ENCODE peak calls at places on chromosomes 2 and 18, in eight cellular contexts. E is astrocyte of the cerebellum, G is OCI-LY7, Y is upper lobe of left lung, L is HCT116, D is uterus, M is spleen, X is GM23338. C is an unnamed sample.

GRCh38 chr2:129281761-129282160 is 697.7 kb upstream of the RAB6C start:
- DNase-seq in X (no peak), G (no peak), Y (no peak), M (no peak), L (no peak), D (no peak), E (no peak), C (no peak)

GRCh38 chr2:73215254-73215653 is 1.2 kb downstream of the SMYD5 start:
- DNase-seq in G (no peak), E (no peak), X (no peak), L (no peak), M (no peak), Y (no peak), D (no peak), C (no peak)

GRCh38 chr2:43265006-43265770 is 38.8 kb upstream of the ZFP36L2 start:
- DNase-seq in X (no peak), D (peak), E (peak), Y (peak), L (no peak), M (no peak), G (no peak), C (no peak)

GRCh38 chr2:195563857-195564512 is 93.0 kb upstream of the SLC39A10 start:
- DNase-seq in E (no peak), M (peak), L (no peak), D (no peak), X (no peak), G (no peak), Y (no peak), C (no peak)

GRCh38 chr2:238974510-238975166 is 126.8 kb downstream of the TWIST2 start:
- DNase-seq in X (peak), D (peak), E (peak), G (no peak), Y (no peak), M (no peak), L (peak), C (no peak)

GRCh38 chr2:217611626-217612127 is 391.1 kb downstream of the TNS1 start:
- DNase-seq in Y (no peak), G (no peak), X (no peak), L (no peak), D (no peak), M (no peak), E (no peak), C (no peak)

GRCh38 chr18:71047882-71048281 is 759.0 kb downstream of the SOCS6 start:
- DNase-seq in Y (no peak), G (no peak), D (no peak), M (no peak), X (no peak), L (no peak), E (no peak), C (no peak)

GRCh38 chr2:98487806-98488189 is 43.1 kb downstream of the INPP4A start:
- DNase-seq in M (peak), Y (no peak), X (peak), D (no peak), E (no peak), L (peak), G (peak), C (no peak)

GRCh38 chr2:237092920-237093781 is 7.5 kb downstream of the COPS8 start:
- DNase-seq in Y (no peak), E (peak), M (no peak), L (peak), X (peak), G (peak), D (peak), C (no peak)
- TF ChIP-seq CTCF in Y (no peak), E (peak), M (no peak), L (peak), X (peak), G (peak), D (peak), C (peak)

GRCh38 chr2:100817388-100817985 is 2.5 kb upstream of the NPAS2 start:
- DNase-seq in L (no peak), Y (no peak), E (no peak), D (no peak), X (no peak), G (no peak), M (no peak), C (no peak)

GRCh38 chr2:100818003-100818605 is 1.8 kb upstream of the NPAS2 start:
- DNase-seq in Y (no peak), X (no peak), G (no peak), E (no peak), M (no peak), L (peak), D (no peak), C (no peak)

GRCh38 chr2:100819365-100820345 is at the start of gene NPAS2:
- DNase-seq in Y (peak), D (peak), G (no peak), X (peak), M (no peak), E (no peak), L (no peak), C (no peak)

GRCh38 chr2:100820346-100821254 is 661 bp downstream of the NPAS2 start:
- DNase-seq in L (no peak), D (peak), X (peak), M (no peak), G (no peak), Y (peak), E (no peak), C (no peak)

GRCh38 chr2:100818606-100819364 is 1.2 kb upstream of the NPAS2 start:
- DNase-seq in Y (peak), D (peak), L (peak), E (peak), M (no peak), X (peak), G (no peak), C (peak)
- TF ChIP-seq CTCF in Y (no peak), D (no peak), L (peak), E (peak), M (no peak), X (peak), G (no peak), C (peak)

DNA sequence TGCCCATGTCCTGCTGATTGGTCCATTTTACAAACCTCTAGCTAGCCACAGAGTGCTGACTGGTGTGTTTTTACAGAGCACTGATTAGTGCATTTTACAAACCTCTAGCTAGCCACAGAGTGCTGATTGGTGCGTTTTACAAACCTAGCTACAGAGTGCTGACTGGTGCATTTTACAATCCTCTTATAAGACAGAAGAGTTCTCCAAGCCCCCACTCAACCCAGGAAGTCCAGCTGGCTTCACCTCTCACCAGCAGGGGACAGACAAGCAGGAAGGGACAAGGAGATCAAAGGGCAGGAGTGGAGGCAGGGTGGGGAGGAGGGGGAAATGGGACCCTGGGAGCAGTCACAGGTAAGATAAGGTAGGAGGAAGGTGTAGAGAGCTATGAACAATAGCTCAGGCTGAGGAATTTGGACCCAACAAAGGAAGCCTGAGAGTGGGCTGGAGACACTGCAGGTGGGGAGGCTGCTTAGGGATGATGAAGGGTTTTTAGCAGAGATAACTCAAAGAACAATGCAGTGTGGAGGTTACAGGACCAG is 37.1 kb downstream of the SH2D6 start:
- DNase-seq in E (no peak), L (no peak), D (no peak), Y (no peak), M (peak), G (no peak), X (peak), C (no peak)
- TF ChIP-seq CTCF in E (no peak), L (no peak), D (no peak), Y (no peak), M (no peak), G (no peak), X (peak), C (no peak)

DNA sequence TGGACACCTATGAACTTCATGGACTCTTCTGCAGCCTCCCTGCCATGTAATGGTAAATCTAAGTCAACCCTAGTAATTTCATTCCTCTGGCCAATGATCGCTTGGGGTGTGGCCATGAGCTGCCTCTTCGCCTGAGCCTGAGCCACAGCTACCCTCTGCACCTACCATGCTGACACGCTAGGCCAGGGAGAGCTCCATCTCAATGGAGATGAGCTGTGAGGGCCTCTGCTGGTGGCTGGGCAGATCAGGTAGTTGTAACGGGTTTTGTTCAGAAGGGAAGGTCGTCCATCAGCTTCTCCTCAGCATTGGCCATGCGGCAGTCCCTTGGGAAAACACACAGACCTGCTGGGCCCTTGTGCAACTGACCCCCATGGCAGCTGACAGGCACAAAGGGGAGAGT is 24.4 kb downstream of the MPHOSPH10 start:
- DNase-seq in M (no peak), D (no peak), E (no peak), G (peak), Y (no peak), X (peak), L (peak), C (no peak)
- TF ChIP-seq CTCF in M (no peak), D (no peak), E (no peak), G (peak), Y (no peak), X (peak), L (peak), C (no peak)

DNA sequence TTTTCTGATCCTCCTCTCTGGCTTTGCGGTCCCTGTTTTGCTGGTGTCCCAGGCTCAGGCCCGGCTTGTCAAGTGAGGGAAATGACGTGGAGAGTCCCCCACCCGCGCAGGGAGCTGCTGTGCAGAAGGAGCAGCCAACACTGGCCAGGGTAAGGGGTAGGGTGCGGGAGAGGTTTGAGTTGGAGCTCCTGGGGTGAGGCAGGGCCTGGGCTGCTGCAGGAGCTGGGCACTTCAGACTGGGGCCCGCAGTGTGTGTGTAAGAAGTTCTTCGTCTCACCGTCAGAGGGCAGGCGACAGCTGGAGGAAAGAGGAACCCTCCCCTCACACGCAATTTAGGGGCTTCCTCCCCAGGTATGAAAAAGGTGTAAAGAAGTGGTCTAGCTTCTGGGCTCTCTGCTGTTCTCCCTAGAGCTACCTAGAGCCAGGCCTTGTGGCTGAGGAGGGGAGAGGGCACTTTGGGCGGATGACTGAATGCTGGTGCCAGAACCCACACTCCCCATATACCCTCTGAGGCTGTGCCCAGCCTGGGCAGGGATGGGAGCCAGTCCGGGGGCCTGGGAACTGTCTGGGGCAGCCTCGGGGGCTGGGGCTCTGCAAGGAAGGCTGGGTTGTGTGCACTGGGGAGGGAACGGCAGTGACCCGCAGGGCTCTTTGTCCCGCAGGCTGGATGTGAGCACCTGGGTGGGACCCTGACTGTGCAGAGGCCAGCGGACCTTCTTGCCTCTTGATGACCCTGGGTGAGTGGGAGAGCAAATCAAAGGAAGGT is 11.8 kb downstream of the CELF4 start:
- DNase-seq in Y (peak), X (peak), M (peak), L (no peak), D (no peak), G (no peak), E (no peak), C (no peak)
- TF ChIP-seq CTCF in Y (no peak), X (peak), M (no peak), L (no peak), D (no peak), G (no peak), E (peak), C (peak)

DNA sequence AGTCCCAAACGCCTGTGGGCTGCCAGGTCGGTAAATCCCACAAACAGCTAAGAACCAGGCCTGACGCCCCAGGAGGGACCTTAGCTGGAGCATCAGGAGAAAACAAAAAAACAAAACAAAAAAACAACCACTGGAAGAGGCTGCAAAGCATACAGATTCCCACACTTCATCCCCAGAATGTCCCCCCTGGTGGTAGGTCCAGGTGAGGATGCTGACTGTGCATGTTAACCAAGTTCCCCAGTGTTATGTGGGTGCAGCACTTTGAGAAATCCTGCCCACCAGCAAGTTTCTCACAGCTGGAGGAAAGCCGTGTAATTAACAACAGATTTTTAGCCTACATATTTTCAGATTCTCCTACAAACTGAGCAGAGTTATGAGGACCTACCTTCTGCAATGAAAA is 15.1 kb downstream of the ST3GAL5 start:
- DNase-seq in E (no peak), G (no peak), L (no peak), M (no peak), X (peak), D (no peak), Y (no peak), C (no peak)
- TF ChIP-seq CTCF in E (peak), G (peak), L (peak), M (no peak), X (peak), D (no peak), Y (no peak), C (peak)

GRCh38 chr18:36186461-36187137 is 698 bp upstream of the MOCOS start:
- DNase-seq in L (no peak), D (peak), E (no peak), G (no peak), Y (peak), M (peak), X (peak), C (peak)

GRCh38 chr18:36185901-36186460 is 1.3 kb upstream of the MOCOS start:
- DNase-seq in X (no peak), L (no peak), M (peak), E (no peak), Y (peak), D (no peak), G (no peak), C (peak)

GRCh38 chr18:36187826-36188721 is 777 bp downstream of the MOCOS start:
- DNase-seq in G (no peak), Y (peak), D (peak), X (peak), E (no peak), M (peak), L (peak), C (peak)

GRCh38 chr18:36188912-36189311 is 1.6 kb downstream of the MOCOS start:
- DNase-seq in X (peak), M (no peak), D (no peak), E (no peak), L (no peak), Y (no peak), G (no peak), C (no peak)

DNA sequence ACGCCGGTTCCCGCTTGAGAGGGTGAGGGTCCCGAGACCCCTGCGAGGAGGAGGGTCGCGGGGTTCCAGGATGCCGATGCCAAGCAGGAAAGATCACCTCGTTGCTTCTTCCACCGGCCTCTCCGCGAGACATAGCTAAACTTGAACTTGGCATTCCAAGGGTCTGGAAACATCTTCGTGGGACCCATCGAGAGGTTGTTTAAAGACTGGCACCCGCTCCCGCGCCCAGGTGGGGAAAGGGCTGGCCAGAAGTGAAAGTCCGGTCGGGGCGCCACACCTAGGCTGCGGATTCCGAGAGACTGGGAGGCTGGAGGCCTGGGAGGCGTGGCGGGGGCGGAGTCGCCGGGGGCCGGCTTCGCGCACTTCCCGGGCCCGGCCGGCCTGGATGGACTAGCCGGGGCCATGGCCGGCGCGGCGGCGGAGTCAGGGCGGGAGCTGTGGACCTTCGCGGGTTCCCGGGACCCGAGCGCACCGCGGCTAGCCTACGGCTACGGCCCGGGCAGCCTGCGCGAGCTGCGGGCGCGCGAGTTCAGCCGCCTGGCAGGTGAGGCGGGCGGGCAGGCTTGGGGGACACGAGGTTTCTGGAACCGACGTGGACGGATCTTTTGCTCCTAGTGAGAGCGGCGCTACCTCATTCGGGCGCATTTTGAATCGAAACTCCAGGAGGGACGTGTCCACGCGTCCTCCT is at the start of gene MOCOS:
- DNase-seq in L (peak), D (peak), G (no peak), X (peak), Y (peak), M (peak), E (no peak), C (peak)
- TF ChIP-seq CTCF in L (no peak), D (no peak), G (no peak), X (no peak), Y (no peak), M (no peak), E (peak), C (no peak)

GRCh38 chr2:212537311-212538155 is 1.1 kb downstream of the ERBB4 start:
- DNase-seq in G (no peak), L (no peak), D (no peak), X (peak), M (peak), Y (peak), E (no peak), C (no peak)

GRCh38 chr2:212538156-212539144 is at the start of gene ERBB4:
- DNase-seq in G (no peak), E (no peak), Y (peak), D (no peak), X (peak), L (no peak), M (peak), C (no peak)

GRCh38 chr2:212539145-212539880 is 711 bp upstream of the ERBB4 start:
- DNase-seq in Y (peak), M (peak), G (no peak), E (no peak), L (no peak), D (no peak), X (peak), C (no peak)

GRCh38 chr2:212536385-212537310 is 2.0 kb downstream of the ERBB4 start:
- DNase-seq in E (no peak), D (no peak), G (no peak), M (peak), X (peak), Y (peak), L (no peak), C (no peak)

GRCh38 chr2:212535963-212536362 is 2.6 kb downstream of the ERBB4 start:
- DNase-seq in D (no peak), G (no peak), Y (no peak), L (no peak), E (no peak), X (no peak), M (no peak), C (no peak)
- TF ChIP-seq CTCF in D (no peak), G (no peak), Y (no peak), L (no peak), E (no peak), X (no peak), M (no peak), C (no peak)

C was measured in osteocyte.